ENCODE peak calls at places on chromosomes 13 and 19, in eight cellular contexts. E, M, W, N, T, G, P and L are unnamed samples.

GRCh38 chr13:44312898-44313551 is 60.6 kb upstream of the SERP2 start:
- DNase-seq in E (no peak), M (peak), W (no peak), N (no peak), T (peak), G (peak), P (peak), L (peak)

GRCh38 chr13:27038323-27038722 is 133.3 kb downstream of the USP12 start:
- DNase-seq in E (no peak), M (peak), W (no peak), N (no peak), T (peak), G (peak), P (peak), L (peak)

GRCh38 chr19:31135841-31136240 is 213.4 kb downstream of the TSHZ3 start:
- DNase-seq in E (no peak), M (peak), W (no peak), N (no peak), T (peak), G (no peak), P (no peak), L (no peak)

GRCh38 chr13:66558511-66558910 is 671.6 kb downstream of the PCDH9 start:
- DNase-seq in E (peak), M (peak), W (no peak), N (no peak), T (no peak), G (peak), P (no peak), L (peak)

GRCh38 chr19:45305421-45305820 is 17.3 kb downstream of the CKM start:
- DNase-seq in E (peak), M (peak), W (peak), N (no peak), T (peak), G (no peak), P (no peak), L (peak)

GRCh38 chr13:73967397-73968165 is 166.6 kb downstream of the KLF12 start:
- DNase-seq in E (no peak), M (no peak), W (no peak), N (no peak), T (no peak), G (no peak), P (no peak), L (no peak)

GRCh38 chr13:79374578-79374977 is 31.5 kb downstream of the RBM26 start:
- DNase-seq in E (no peak), M (no peak), W (no peak), N (no peak), T (no peak), G (no peak), P (no peak), L (no peak)

GRCh38 chr13:80345771-80346510 is 5.0 kb upstream of the SPRY2 start:
- DNase-seq in E (no peak), M (no peak), W (no peak), N (no peak), T (no peak), G (no peak), P (no peak), L (no peak)

GRCh38 chr19:36819130-36819630 is 19.0 kb downstream of the ZNF790 start:
- DNase-seq in E (peak), M (peak), W (peak), N (no peak), T (no peak), G (no peak), P (no peak), L (peak)
- H3K4me3 ChIP-seq in E (peak), M (no peak), W (no peak), N (no peak), T (no peak), G (no peak), P (no peak), L (no peak)

DNA sequence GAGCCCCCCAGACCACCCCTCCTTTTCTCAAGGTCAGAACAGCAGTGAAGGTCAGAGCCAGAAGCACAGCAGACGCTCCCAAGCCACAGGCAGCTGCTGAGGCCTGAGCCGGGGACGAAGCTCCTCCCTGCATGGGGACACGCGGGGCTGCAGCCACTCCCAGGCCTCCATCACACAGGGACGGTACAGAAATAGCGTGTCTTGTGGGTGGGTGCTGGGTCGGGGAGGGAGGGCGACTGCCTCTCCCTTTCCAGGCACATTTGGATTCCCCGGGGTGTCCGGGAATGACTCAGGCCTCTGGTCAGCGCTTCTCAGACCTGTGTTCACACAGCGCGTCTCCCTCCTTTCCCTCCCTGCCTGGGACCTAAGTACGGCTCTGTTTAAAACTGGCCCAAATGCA is 33.2 kb downstream of the RASA3 start:
- DNase-seq in E (peak), M (peak), W (no peak), N (peak), T (peak), G (peak), P (peak), L (peak)
- H3K4me3 ChIP-seq in E (no peak), M (no peak), W (no peak), N (no peak), T (no peak), G (no peak), P (no peak), L (no peak)

GRCh38 chr13:77916481-77916880 is 2.1 kb downstream of the EDNRB start:
- DNase-seq in E (no peak), M (peak), W (no peak), N (no peak), T (no peak), G (no peak), P (no peak), L (no peak)

GRCh38 chr13:77915676-77916075 is 3.0 kb downstream of the EDNRB start:
- DNase-seq in E (no peak), M (peak), W (no peak), N (no peak), T (no peak), G (no peak), P (no peak), L (no peak)

GRCh38 chr13:77919351-77920294 is 992 bp upstream of the EDNRB start:
- DNase-seq in E (peak), M (peak), W (peak), N (peak), T (no peak), G (no peak), P (no peak), L (peak)

DNA sequence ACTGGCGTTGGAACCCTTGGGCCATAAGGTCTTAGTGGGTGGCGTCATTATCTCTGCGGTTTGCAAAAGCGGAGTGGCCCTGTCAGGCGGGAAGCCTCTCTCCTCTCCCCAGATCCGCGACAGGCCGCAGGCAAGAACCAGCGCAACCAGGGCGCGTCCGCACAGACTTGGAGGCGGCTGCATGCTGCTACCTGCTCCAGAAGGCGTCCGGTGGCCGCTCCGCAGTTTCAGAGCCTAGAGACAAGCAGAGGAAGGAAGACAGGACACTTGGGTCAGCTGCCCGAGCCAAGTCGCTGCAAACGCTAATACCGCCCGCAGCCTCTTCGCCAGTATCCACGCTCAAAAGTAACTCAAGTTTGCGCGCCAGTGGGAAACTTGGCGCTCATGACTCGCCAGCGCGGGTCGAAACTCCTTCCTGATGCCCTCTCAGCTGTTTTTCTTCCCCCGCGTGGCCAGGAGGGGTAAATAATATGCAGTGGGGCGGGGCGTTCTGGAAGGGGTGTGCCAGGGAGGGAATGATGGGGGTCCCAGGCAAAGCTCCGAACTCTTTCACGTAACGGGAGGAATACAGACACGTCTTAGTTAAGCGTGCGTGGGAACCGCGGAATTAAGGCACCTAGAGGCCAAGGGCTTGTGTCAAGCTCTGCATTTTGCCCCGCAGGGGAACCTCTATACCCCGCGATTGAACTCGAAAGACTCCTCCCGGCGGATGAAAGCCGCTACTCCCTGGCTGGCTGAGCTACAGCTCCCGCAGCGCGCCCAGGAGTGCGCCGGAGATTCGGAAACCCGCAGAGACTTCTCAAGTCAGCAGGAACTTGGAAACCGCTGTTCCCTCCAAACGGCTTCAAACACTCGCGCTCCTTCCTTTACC is at the start of gene EDNRB:
- DNase-seq in E (peak), M (peak), W (peak), N (peak), T (no peak), G (peak), P (no peak), L (peak)
- H3K4me3 ChIP-seq in E (peak), M (peak), W (peak), N (peak), T (peak), G (peak), P (peak), L (peak)

GRCh38 chr19:7272856-7273578 is 21.2 kb downstream of the INSR start:
- DNase-seq in E (no peak), M (peak), W (no peak), N (peak), T (no peak), G (no peak), P (no peak), L (peak)
- H3K4me3 ChIP-seq in E (no peak), M (no peak), W (no peak), N (peak), T (no peak), G (no peak), P (no peak), L (no peak)

DNA sequence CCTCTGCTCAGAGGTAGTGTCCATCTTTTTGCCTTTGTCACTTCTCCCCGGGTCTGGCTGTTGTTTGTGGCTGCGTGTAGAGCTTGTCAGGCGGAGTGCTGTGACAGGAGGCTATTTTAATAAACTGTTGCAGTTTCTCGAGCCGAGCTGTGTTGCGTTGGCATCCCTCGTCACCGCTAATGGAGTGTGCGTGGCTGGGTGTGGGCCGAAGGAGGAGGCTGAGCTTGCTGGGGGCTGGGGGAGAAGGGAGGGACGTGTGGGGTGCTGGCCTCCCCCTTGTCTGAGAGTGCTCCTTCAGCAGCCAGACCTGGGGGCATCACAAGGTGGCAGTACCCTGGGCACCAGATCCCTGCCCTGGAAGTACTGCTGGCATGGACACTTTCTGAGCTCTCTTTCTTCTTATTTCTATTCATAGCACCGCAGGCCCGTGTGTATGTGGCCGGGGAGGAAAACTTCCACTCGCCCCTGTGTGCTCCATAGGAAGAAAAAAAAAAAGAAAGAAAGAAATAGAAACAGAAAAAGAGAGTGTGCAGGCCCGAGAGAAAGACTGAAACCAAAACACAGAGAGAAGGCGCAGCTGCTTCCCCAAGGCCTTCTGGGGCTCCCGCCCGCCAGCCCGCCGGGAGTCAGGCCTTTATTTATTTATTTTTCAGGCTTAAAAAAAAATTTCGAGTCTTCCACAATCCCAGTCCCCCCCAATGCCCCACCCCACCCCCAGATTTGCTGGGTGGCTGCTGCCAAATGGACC is 27.0 kb downstream of the NFIX start:
- DNase-seq in E (no peak), M (peak), W (no peak), N (no peak), T (peak), G (no peak), P (no peak), L (peak)
- H3K4me3 ChIP-seq in E (no peak), M (peak), W (peak), N (no peak), T (peak), G (peak), P (peak), L (peak)

DNA sequence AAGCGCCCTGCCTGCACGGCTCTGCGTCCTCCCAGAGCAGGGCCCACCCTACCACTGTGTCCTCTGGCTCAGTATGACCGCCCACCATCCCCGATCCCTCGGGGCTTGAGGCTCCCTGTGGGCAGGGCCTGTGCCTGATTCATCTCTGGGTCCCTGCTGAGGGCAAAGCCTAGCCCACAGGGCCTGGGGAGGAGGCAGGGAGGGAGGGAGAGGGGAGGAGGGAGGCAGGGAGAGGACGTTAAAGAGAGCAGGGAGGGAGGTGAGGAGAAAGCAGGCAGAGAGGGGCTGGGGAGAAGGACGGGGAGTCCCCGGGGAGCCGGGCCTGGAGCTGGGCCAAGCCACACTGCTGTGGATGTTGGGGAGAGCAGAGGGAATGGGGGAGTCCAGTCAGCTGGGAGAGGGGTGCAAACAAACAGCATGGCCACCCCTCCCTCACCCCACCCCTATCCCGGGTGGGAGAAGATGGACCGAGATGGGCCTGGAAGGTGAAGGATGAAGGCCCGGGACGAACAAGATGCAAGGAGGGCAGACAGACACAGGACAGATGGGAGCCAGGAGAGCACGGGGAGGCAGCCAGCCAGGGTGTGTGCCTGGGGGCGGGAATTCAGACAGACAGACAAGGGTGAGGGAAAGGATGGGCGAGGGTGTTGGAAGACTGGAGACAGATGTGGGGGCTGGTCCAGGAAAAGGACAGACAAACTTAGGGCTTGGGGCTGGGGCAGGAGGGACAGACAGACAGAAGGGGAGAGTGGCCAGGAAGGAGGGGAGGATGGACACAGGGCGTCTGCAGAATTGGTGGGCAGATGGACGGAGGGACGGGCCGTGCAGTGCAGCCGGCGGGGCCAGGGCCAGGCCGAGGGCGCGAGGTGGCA is 4.2 kb upstream of the ERFL start:
- DNase-seq in E (no peak), M (no peak), W (peak), N (no peak), T (no peak), G (no peak), P (no peak), L (no peak)
- H3K4me3 ChIP-seq in E (no peak), M (no peak), W (peak), N (no peak), T (no peak), G (no peak), P (no peak), L (no peak)

GRCh38 chr13:48234652-48235099 is 1.7 kb downstream of the ITM2B start:
- DNase-seq in E (peak), M (no peak), W (no peak), N (no peak), T (no peak), G (no peak), P (no peak), L (no peak)
- H3K4me3 ChIP-seq in E (no peak), M (peak), W (peak), N (peak), T (peak), G (peak), P (peak), L (peak)

DNA sequence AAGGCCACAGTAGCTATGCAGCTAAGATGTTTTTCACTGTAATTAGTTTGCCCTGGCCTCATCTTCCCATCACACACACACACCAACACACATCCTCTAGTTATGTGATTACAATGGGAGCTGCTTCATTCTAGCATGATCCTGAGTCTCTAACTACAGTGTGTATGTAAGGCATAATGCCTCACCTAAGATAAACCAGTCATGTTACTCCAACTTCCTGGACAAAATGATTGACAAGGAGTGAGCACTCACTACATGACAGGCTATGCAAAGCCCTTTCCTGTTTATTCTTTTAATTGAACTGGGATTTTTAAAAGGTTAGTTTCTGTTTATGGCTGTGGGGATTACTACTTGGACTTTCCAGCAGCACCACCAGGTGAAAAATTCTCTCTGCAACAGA is 400.8 kb upstream of the ATXN8OS start:
- DNase-seq in E (no peak), M (no peak), W (no peak), N (no peak), T (no peak), G (no peak), P (no peak), L (no peak)
- H3K4me3 ChIP-seq in E (no peak), M (no peak), W (no peak), N (no peak), T (no peak), G (no peak), P (no peak), L (no peak)

GRCh38 chr13:110946171-110946570 is 31.3 kb upstream of the ANKRD10 start:
- DNase-seq in E (no peak), M (no peak), W (no peak), N (no peak), T (no peak), G (no peak), P (no peak), L (no peak)

GRCh38 chr13:110944968-110945952 is 30.4 kb upstream of the ANKRD10 start:
- DNase-seq in E (no peak), M (no peak), W (no peak), N (no peak), T (no peak), G (no peak), P (no peak), L (no peak)

GRCh38 chr13:110949116-110949515 is 34.2 kb upstream of the ANKRD10 start:
- DNase-seq in E (no peak), M (no peak), W (no peak), N (no peak), T (no peak), G (no peak), P (no peak), L (no peak)

GRCh38 chr13:110942248-110942981 is 27.5 kb upstream of the ANKRD10 start:
- DNase-seq in E (no peak), M (peak), W (no peak), N (no peak), T (no peak), G (no peak), P (no peak), L (peak)

DNA sequence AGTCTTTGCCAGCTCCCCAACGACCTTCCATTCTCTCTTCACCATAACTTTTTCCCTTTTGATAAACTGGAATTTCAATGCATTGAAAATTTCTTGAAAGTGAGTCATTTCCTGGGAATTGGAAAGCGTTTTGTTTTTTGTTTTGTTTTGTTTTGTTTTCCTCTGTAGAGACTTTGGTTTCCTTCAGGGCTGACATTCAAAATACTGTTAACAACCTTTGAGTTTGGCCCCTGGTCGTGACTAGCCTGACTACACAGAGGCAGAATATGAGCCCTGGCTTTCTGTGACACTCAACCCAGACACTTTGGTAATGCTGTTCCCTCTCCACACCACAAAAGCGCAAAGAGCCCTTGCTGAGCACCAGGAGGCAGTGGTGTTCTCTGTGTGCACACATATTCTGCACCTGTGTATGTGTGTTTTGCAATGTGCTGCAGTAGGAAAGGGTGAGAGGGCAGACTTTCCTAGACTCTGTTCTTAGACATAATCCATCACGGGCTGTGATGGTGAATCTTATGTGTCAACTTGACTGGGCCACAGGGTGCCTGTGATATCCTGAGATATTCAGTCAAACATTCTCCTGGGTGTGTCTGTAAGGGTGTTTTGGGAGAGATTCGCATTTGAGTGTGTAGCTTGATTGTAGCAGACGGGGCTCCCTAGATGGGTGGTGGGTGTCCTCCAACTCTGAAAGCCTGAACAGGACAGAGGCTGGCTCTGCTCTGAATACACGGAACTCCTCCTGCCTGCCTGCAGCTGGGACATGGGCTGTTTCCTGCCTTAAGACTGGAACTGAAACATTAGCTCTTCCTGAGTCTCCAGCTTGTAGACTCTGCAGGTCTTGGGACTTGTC is 29.5 kb upstream of the ANKRD10 start:
- DNase-seq in E (peak), M (peak), W (peak), N (peak), T (peak), G (peak), P (peak), L (peak)
- H3K4me3 ChIP-seq in E (no peak), M (no peak), W (no peak), N (no peak), T (no peak), G (no peak), P (no peak), L (no peak)